ENCODE peak calls at places on chromosomes 13 and 19, in six cellular contexts. One of them, this sample, is unnamed.

GRCh38 chr13:102680842-102681725 is 13.8 kb downstream of the METTL21C start:
- DNase-seq in tibial artery: no peak
- DNase-seq in Peyer's patch: no peak
- DNase-seq in RWPE2: no peak
- DNase-seq in lower lobe of right lung: no peak
- DNase-seq in mammary epithelial cell: no peak
- DNase-seq in this sample: no peak

GRCh38 chr19:47719047-47719885 is 6.0 kb downstream of the EHD2 start:
- DNase-seq in RWPE2: peak; percentile 98
- DNase-seq in tibial artery: peak; percentile 92
- DNase-seq in mammary epithelial cell: peak; percentile 95
- DNase-seq in lower lobe of right lung: peak; percentile 81
- DNase-seq in Peyer's patch: peak; percentile 83
- DNase-seq in this sample: peak; percentile 81

GRCh38 chr13:74288361-74288911 is 154.2 kb upstream of the KLF12 start:
- DNase-seq in RWPE2: no peak
- DNase-seq in lower lobe of right lung: no peak
- DNase-seq in Peyer's patch: peak; percentile 72
- DNase-seq in tibial artery: no peak
- DNase-seq in mammary epithelial cell: peak; percentile 21
- DNase-seq in this sample: peak; percentile 79

GRCh38 chr19:47284324-47284899 is 9.7 kb downstream of the INAFM1 start:
- DNase-seq in lower lobe of right lung: no peak
- DNase-seq in Peyer's patch: peak; percentile 75
- DNase-seq in RWPE2: no peak
- DNase-seq in mammary epithelial cell: peak; percentile 37
- DNase-seq in tibial artery: no peak
- DNase-seq in this sample: no peak

GRCh38 chr13:26406791-26407190 is 150.7 kb upstream of the WASF3 start:
- DNase-seq in Peyer's patch: no peak
- DNase-seq in tibial artery: no peak
- DNase-seq in mammary epithelial cell: no peak
- DNase-seq in lower lobe of right lung: no peak
- DNase-seq in RWPE2: no peak
- DNase-seq in this sample: no peak

GRCh38 chr13:46121597-46122163 is 16.8 kb upstream of the CPB2 start:
- DNase-seq in lower lobe of right lung: no peak
- DNase-seq in RWPE2: no peak
- DNase-seq in mammary epithelial cell: no peak
- DNase-seq in tibial artery: no peak
- DNase-seq in Peyer's patch: no peak
- DNase-seq in this sample: no peak

GRCh38 chr19:40610396-40611064 is 9.4 kb downstream of the LTBP4 start:
- DNase-seq in RWPE2: peak; percentile 63
- DNase-seq in mammary epithelial cell: peak; percentile 46
- DNase-seq in Peyer's patch: peak; percentile 80
- DNase-seq in tibial artery: peak; percentile 58
- DNase-seq in lower lobe of right lung: peak; percentile 85
- DNase-seq in this sample: peak; percentile 92

GRCh38 chr13:25864116-25864515 is 187.7 kb downstream of the SHISA2 start:
- DNase-seq in lower lobe of right lung: no peak
- DNase-seq in Peyer's patch: no peak
- DNase-seq in RWPE2: no peak
- DNase-seq in mammary epithelial cell: no peak
- DNase-seq in tibial artery: no peak
- DNase-seq in this sample: no peak

GRCh38 chr19:33905937-33906577 is 109.4 kb downstream of the KCTD15 start:
- DNase-seq in tibial artery: peak; percentile 34
- DNase-seq in RWPE2: no peak
- DNase-seq in Peyer's patch: peak; percentile 74
- DNase-seq in lower lobe of right lung: peak; percentile 84
- DNase-seq in mammary epithelial cell: peak; percentile 42
- DNase-seq in this sample: no peak

GRCh38 chr19:46753420-46754155 is 7.3 kb upstream of the STRN4 start:
- DNase-seq in RWPE2: no peak
- DNase-seq in Peyer's patch: peak; percentile 82
- DNase-seq in mammary epithelial cell: peak; percentile 29
- DNase-seq in tibial artery: peak; percentile 46
- DNase-seq in lower lobe of right lung: no peak
- DNase-seq in this sample: peak; percentile 88

GRCh38 chr19:45640849-45641273 is 1.7 kb upstream of the EML2 start:
- DNase-seq in lower lobe of right lung: peak; percentile 53
- DNase-seq in tibial artery: no peak
- DNase-seq in RWPE2: no peak
- DNase-seq in mammary epithelial cell: peak; percentile 85
- DNase-seq in Peyer's patch: peak; percentile 65
- DNase-seq in this sample: peak; percentile 83

GRCh38 chr19:5591476-5591875 is 23.7 kb upstream of the TINCR start:
- DNase-seq in RWPE2: no peak
- DNase-seq in tibial artery: no peak
- DNase-seq in mammary epithelial cell: no peak
- DNase-seq in lower lobe of right lung: no peak
- DNase-seq in Peyer's patch: no peak
- DNase-seq in this sample: peak; percentile 37

GRCh38 chr19:2634228-2634951 is 68.1 kb downstream of the GNG7 start:
- DNase-seq in tibial artery: peak; percentile 81
- DNase-seq in Peyer's patch: no peak
- DNase-seq in lower lobe of right lung: peak; percentile 89
- DNase-seq in RWPE2: no peak
- DNase-seq in mammary epithelial cell: no peak
- DNase-seq in this sample: peak; percentile 85

GRCh38 chr13:100363351-100363750 is 225.2 kb downstream of the GGACT start:
- DNase-seq in Peyer's patch: no peak
- DNase-seq in lower lobe of right lung: no peak
- DNase-seq in mammary epithelial cell: no peak
- DNase-seq in tibial artery: no peak
- DNase-seq in RWPE2: no peak
- DNase-seq in this sample: no peak

GRCh38 chr19:5828661-5829566 is 10.6 kb downstream of the FUT6 start:
- DNase-seq in mammary epithelial cell: no peak
- DNase-seq in Peyer's patch: no peak
- DNase-seq in RWPE2: no peak
- DNase-seq in lower lobe of right lung: no peak
- DNase-seq in tibial artery: no peak
- DNase-seq in this sample: no peak

GRCh38 chr13:33285420-33286124 is at the start of gene STARD13:
- DNase-seq in Peyer's patch: peak; percentile 91
- DNase-seq in RWPE2: peak; percentile 94
- DNase-seq in tibial artery: peak; percentile 97
- DNase-seq in lower lobe of right lung: peak; percentile 90
- DNase-seq in mammary epithelial cell: peak; percentile 96
- DNase-seq in this sample: peak; percentile 82

GRCh38 chr19:8973501-8974091 is 36.6 kb downstream of the MUC16 start:
- DNase-seq in mammary epithelial cell: no peak
- DNase-seq in tibial artery: no peak
- DNase-seq in lower lobe of right lung: no peak
- DNase-seq in RWPE2: no peak
- DNase-seq in Peyer's patch: no peak
- DNase-seq in this sample: no peak

GRCh38 chr19:51761696-51762095 is 716 bp downstream of the FPR2 start:
- DNase-seq in mammary epithelial cell: no peak
- DNase-seq in lower lobe of right lung: no peak
- DNase-seq in tibial artery: no peak
- DNase-seq in RWPE2: no peak
- DNase-seq in Peyer's patch: no peak
- DNase-seq in this sample: no peak

GRCh38 chr19:35644987-35645679 is 3.0 kb upstream of the COX6B1 start:
- DNase-seq in tibial artery: peak; percentile 88
- DNase-seq in mammary epithelial cell: peak; percentile 33
- DNase-seq in RWPE2: peak; percentile 84
- DNase-seq in Peyer's patch: peak; percentile 94
- DNase-seq in lower lobe of right lung: peak; percentile 88
- DNase-seq in this sample: peak; percentile 92

GRCh38 chr13:91609353-91609752 is 210.9 kb downstream of the GPC5 start:
- DNase-seq in lower lobe of right lung: no peak
- DNase-seq in tibial artery: no peak
- DNase-seq in mammary epithelial cell: no peak
- DNase-seq in Peyer's patch: no peak
- DNase-seq in RWPE2: no peak
- DNase-seq in this sample: no peak

GRCh38 chr19:18257503-18258470 is 16.5 kb downstream of the IQCN start:
- DNase-seq in lower lobe of right lung: no peak
- DNase-seq in Peyer's patch: no peak
- DNase-seq in tibial artery: no peak
- DNase-seq in mammary epithelial cell: no peak
- DNase-seq in RWPE2: no peak
- DNase-seq in this sample: no peak

DNA sequence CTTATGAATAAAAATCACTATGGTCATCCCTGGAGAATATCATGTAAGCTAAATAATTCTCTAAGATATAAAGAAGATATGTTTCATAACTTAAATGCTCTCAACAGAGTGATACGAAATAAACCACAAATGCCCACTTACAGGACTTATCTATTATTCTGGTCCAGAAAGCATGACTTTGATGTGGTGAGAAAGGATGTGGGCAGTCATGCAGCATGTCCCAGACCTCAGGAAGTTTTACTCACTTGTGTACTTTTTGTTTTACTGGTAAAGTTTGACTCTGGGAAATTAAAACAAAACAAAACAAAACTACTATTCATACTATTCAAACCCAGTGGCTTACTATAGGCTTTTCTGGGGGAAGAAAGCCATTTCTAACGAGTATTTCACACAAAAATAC is 483.2 kb upstream of the SLITRK6 start:
- DNase-seq in tibial artery: no peak
- DNase-seq in Peyer's patch: no peak
- DNase-seq in lower lobe of right lung: no peak
- DNase-seq in RWPE2: no peak
- DNase-seq in mammary epithelial cell: no peak
- DNase-seq in this sample: no peak
- H3K4me1 ChIP-seq in tibial artery: no peaks in the 10 kb centered on the region
- H3K4me1 ChIP-seq in Peyer's patch: no peaks in the 10 kb centered on the region
- H3K4me1 ChIP-seq in lower lobe of right lung: no peaks in the 10 kb centered on the region
- H3K4me1 ChIP-seq in RWPE2: no peaks in the 10 kb centered on the region
- H3K4me1 ChIP-seq in mammary epithelial cell: no peaks in the 10 kb centered on the region
- H3K4me1 ChIP-seq in this sample: no peaks in the 10 kb centered on the region

GRCh38 chr19:12733369-12733896 is 1.1 kb downstream of the TRIR start:
- DNase-seq in lower lobe of right lung: no peak
- DNase-seq in tibial artery: no peak
- DNase-seq in RWPE2: no peak
- DNase-seq in mammary epithelial cell: peak; percentile 44
- DNase-seq in Peyer's patch: no peak
- DNase-seq in this sample: no peak
- H3K4me1 ChIP-seq in lower lobe of right lung: peaks cover 43% of the 10 kb centered on the region
- H3K4me1 ChIP-seq in tibial artery: peaks cover 38% of the 10 kb centered on the region
- H3K4me1 ChIP-seq in RWPE2: peaks cover 3% of the 10 kb centered on the region
- H3K4me1 ChIP-seq in mammary epithelial cell: peaks cover 22% of the 10 kb centered on the region
- H3K4me1 ChIP-seq in Peyer's patch: peaks cover 21% of the 10 kb centered on the region
- H3K4me1 ChIP-seq in this sample: peaks cover 72% of the 10 kb centered on the region

GRCh38 chr13:110519506-110519905 is 42.0 kb downstream of the RAB20 start:
- DNase-seq in RWPE2: no peak
- DNase-seq in Peyer's patch: no peak
- DNase-seq in mammary epithelial cell: no peak
- DNase-seq in tibial artery: no peak
- DNase-seq in lower lobe of right lung: no peak
- DNase-seq in this sample: no peak
- H3K4me1 ChIP-seq in RWPE2: peaks cover under 1% of the 10 kb centered on the region
- H3K4me1 ChIP-seq in Peyer's patch: peaks cover 2% of the 10 kb centered on the region
- H3K4me1 ChIP-seq in mammary epithelial cell: peaks cover 5% of the 10 kb centered on the region
- H3K4me1 ChIP-seq in tibial artery: peaks cover 61% of the 10 kb centered on the region
- H3K4me1 ChIP-seq in lower lobe of right lung: peaks cover 60% of the 10 kb centered on the region
- H3K4me1 ChIP-seq in this sample: peaks cover 76% of the 10 kb centered on the region

GRCh38 chr19:802888-803561 is 5.8 kb downstream of the PTBP1 start:
- DNase-seq in RWPE2: no peak
- DNase-seq in tibial artery: no peak
- DNase-seq in lower lobe of right lung: no peak
- DNase-seq in Peyer's patch: no peak
- DNase-seq in mammary epithelial cell: no peak
- DNase-seq in this sample: no peak
- H3K4me1 ChIP-seq in RWPE2: peaks cover 9% of the 10 kb centered on the region
- H3K4me1 ChIP-seq in tibial artery: peaks cover 62% of the 10 kb centered on the region
- H3K4me1 ChIP-seq in lower lobe of right lung: peaks cover 58% of the 10 kb centered on the region
- H3K4me1 ChIP-seq in Peyer's patch: peaks cover 30% of the 10 kb centered on the region
- H3K4me1 ChIP-seq in mammary epithelial cell: peaks cover 34% of the 10 kb centered on the region
- H3K4me1 ChIP-seq in this sample: peaks cover 99% of the 10 kb centered on the region

This sample was measured in spleen.